ENCODE peak calls at places on chromosomes 5 and 9, in ten cellular contexts. S is dorsolateral prefrontal cortex; B is neural crest cell; G is BJ; M is GM10248; Q is fibroblast of pulmonary artery; U is IMR-90; F is heart left ventricle; X is CD4-positive, alpha-beta T cell; D is mesothelial cell of epicardium. I is an unnamed sample.

GRCh38 chr5:71482132-71482531 is 26.7 kb downstream of the BDP1 start:
- DNase-seq in G (no peak), U (peak; percentile 38), F (no peak), B (no peak), D (no peak), S (no peak), M (no peak), Q (peak; percentile 73), X (no peak), I (no peak)

GRCh38 chr9:78030553-78031270 is 899 bp downstream of the GNAQ start:
- DNase-seq in X (peak; percentile 54), D (peak; percentile 43), M (peak; percentile 15), S (peak; percentile 49), B (peak; percentile 52), Q (peak; percentile 35), G (no peak), U (peak; percentile 21), F (peak; percentile 74), I (peak; percentile 73)

GRCh38 chr9:130183133-130183762 is 11.0 kb downstream of the NCS1 start:
- DNase-seq in Q (peak; percentile 69), G (peak; percentile 38), X (no peak), M (no peak), D (no peak), U (peak; percentile 71), S (no peak), B (no peak), F (no peak), I (peak; percentile 32)

GRCh38 chr9:38682713-38683112 is 37.2 kb downstream of the FAM240B start:
- DNase-seq in U (peak; percentile 84), B (no peak), G (peak; percentile 60), Q (peak; percentile 97), D (no peak), M (no peak), S (no peak), X (no peak), F (no peak), I (no peak)

GRCh38 chr9:136848393-136849037 is 694 bp upstream of the PHPT1 start:
- DNase-seq in G (no peak), S (no peak), M (peak; percentile 71), F (no peak), B (peak; percentile 47), X (no peak), D (no peak), Q (no peak), U (no peak), I (peak; percentile 73)

GRCh38 chr5:38051711-38052508 is 206.4 kb upstream of the EGFLAM start:
- DNase-seq in U (no peak), M (no peak), F (no peak), Q (no peak), X (no peak), B (no peak), D (no peak), S (no peak), G (no peak), I (no peak)

GRCh38 chr9:27210588-27210987 is 86.4 kb downstream of the EQTN start:
- DNase-seq in D (no peak), S (no peak), M (no peak), B (no peak), U (no peak), G (no peak), Q (no peak), F (no peak), X (no peak), I (no peak)

GRCh38 chr5:132274050-132274869 is 16.8 kb downstream of the PDLIM4 start:
- DNase-seq in Q (no peak), X (no peak), B (no peak), U (no peak), S (no peak), G (no peak), D (no peak), M (no peak), F (no peak), I (no peak)

GRCh38 chr5:39074009-39074886 is at the start of gene RICTOR:
- DNase-seq in X (peak; percentile 89), U (peak; percentile 82), S (peak; percentile 77), Q (peak; percentile 86), G (no peak), B (peak; percentile 87), M (peak; percentile 94), F (peak; percentile 96), D (peak; percentile 86), I (peak; percentile 95)

GRCh38 chr9:110440161-110440560 is 102.5 kb upstream of the TXNDC8 start:
- DNase-seq in Q (peak; percentile 82), D (no peak), B (no peak), S (no peak), F (no peak), U (peak; percentile 96), X (no peak), G (peak; percentile 56), M (no peak), I (no peak)

DNA sequence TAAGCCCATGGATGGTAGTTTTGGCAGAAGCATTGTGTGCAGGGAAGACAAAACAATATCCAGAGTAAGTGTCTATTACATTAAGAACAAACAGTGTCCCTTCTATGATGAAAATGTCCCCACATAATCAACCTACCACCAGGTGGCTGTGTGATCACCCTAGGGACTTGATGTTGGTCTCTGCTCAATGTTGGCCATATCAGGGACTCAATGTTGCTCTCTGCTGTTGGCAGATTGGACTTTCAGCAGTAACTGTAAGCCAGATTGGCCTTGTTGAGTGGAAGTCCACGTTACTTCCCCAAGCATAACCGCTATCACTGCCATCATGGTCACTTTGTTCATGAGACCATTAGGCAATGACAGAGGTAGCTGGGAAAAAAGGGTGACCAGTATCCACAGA is 52.8 kb upstream of the PRSS3 start:
- DNase-seq in X (no peak), F (no peak), B (no peak), Q (no peak), U (no peak), S (no peak), M (no peak), D (no peak), G (no peak), I (no peak)
- TF ChIP-seq CTCF in X (no peak), F (no peak), B (no peak), Q (no peak), U (no peak), S (no peak), M (no peak), D (no peak), G (no peak), I (no peak)

DNA sequence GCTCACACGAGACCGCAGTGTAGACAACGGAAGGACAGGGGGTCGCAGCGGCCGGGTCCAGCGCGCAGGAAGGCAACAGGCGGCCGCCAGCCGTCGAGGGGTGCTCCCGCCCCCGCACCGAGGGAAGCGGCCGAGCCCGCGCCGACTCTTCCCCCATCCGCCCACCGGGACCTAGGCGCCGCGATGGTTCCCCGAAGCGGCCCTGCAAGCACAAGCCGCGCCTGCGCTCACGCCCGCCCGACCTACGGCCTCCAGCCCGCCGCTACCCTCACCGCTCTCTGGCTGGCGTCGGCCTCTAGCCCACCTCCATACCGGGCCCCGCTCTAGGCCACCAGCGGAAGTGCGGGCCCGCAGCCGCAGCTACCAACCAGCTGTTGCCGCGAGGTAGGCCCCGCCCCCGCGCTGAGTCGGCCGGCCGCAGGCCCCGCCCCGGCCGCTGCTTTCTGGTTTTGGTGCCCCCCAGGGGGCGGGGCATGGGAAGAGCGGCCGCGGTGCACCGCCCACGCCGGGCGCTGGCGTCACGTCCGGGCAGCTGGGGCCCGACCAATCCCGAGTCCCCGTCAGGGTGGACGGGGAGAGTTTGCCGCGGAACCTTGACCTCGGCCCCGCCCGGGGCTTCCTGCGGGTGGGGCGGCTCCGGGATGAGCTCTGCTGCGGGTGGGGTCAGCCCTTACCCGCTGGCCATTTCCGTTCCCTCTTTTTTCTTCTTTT is at the start of gene SETX:
- DNase-seq in G (peak; percentile 84), S (peak; percentile 96), F (peak; percentile 99), D (peak; percentile 98), M (peak; percentile 100), X (peak; percentile 97), Q (peak; percentile 97), U (peak; percentile 96), B (peak; percentile 87), I (peak; percentile 97)
- TF ChIP-seq CTCF in G (no peak), S (no peak), F (peak; percentile 5), D (no peak), M (no peak), X (no peak), Q (no peak), U (no peak), B (peak; percentile 21), I (no peak)

GRCh38 chr9:98121096-98121495 is 2.1 kb upstream of the TRIM14 start:
- DNase-seq in Q (peak; percentile 38), S (no peak), B (no peak), U (no peak), X (no peak), F (no peak), M (no peak), G (no peak), D (no peak), I (no peak)

GRCh38 chr9:98120476-98120875 is 1.5 kb upstream of the TRIM14 start:
- DNase-seq in S (no peak), U (no peak), G (no peak), F (no peak), D (no peak), M (no peak), B (no peak), Q (no peak), X (no peak), I (no peak)

GRCh38 chr9:98118640-98119601 is at the start of gene TRIM14:
- DNase-seq in G (no peak), D (peak; percentile 35), F (peak; percentile 84), X (peak; percentile 41), S (no peak), M (peak; percentile 84), B (peak; percentile 48), U (peak; percentile 55), Q (peak; percentile 56), I (peak; percentile 60)

GRCh38 chr9:98117984-98118639 is 910 bp downstream of the TRIM14 start:
- DNase-seq in U (peak; percentile 28), M (peak; percentile 78), B (no peak), S (no peak), Q (peak; percentile 42), D (no peak), X (peak; percentile 41), G (no peak), F (no peak), I (no peak)
- TF ChIP-seq CTCF in U (peak; percentile 19), M (peak; percentile 56), B (peak; percentile 16), S (no peak), Q (peak; percentile 27), D (no peak), X (peak; percentile 54), G (peak; percentile 45), F (no peak), I (no peak)

GRCh38 chr9:7592321-7593319 is 207.0 kb downstream of the DMAC1 start:
- DNase-seq in D (no peak), M (no peak), F (no peak), G (no peak), B (no peak), Q (no peak), X (no peak), S (no peak), U (no peak), I (no peak)
- TF ChIP-seq CTCF in D (no peak), M (no peak), F (no peak), G (no peak), B (peak; percentile 52), Q (no peak), X (no peak), S (no peak), U (no peak), I (peak; percentile 28)

I was measured in glutamatergic neuron.